ENCODE peak calls at places on chromosome 4, in eight cellular contexts. Q is IMR-90; P is ovary; K is fibroblast of mammary gland; I is CD8-positive, alpha-beta T cell; H is lower leg skin; D is HFFc6; B is H9. Y is an unnamed sample.
A peak's percentile ranks its signal among the peaks of the same experiment; 100 is the strongest.

GRCh38 chr4:71729856-71730255 is 54.0 kb downstream of the GC start:
- DNase-seq in P (no peak), I (no peak), D (no peak), K (no peak), H (no peak), Q (no peak), B (no peak), Y (no peak)

GRCh38 chr4:101345596-101346311 is 1.6 kb downstream of the PPP3CA start:
- DNase-seq in H (peak; percentile 23), B (peak; percentile 42), D (peak; percentile 36), Q (peak; percentile 39), I (peak; percentile 68), P (peak; percentile 76), K (peak; percentile 43), Y (peak; percentile 69)

GRCh38 chr4:161581262-161581661 is 582.5 kb downstream of the FSTL5 start:
- DNase-seq in K (no peak), P (no peak), Q (no peak), H (no peak), D (no peak), I (no peak), B (no peak), Y (no peak)

GRCh38 chr4:173217727-173218126 is 49.1 kb downstream of the GALNT7 start:
- DNase-seq in I (no peak), B (no peak), Q (peak; percentile 83), K (peak; percentile 33), P (no peak), D (no peak), H (no peak), Y (no peak)

GRCh38 chr4:81412941-81413488 is 58.7 kb downstream of the RASGEF1B start:
- DNase-seq in Q (no peak), B (no peak), I (no peak), D (no peak), K (no peak), H (no peak), P (no peak), Y (no peak)

GRCh38 chr4:15336410-15337184 is 91.2 kb upstream of the C1QTNF7 start:
- DNase-seq in D (peak; percentile 28), I (no peak), K (peak; percentile 89), H (no peak), P (no peak), Q (peak; percentile 92), B (peak; percentile 42), Y (no peak)

GRCh38 chr4:105265689-105266088 is 119.0 kb downstream of the TET2 start:
- DNase-seq in I (no peak), H (no peak), B (no peak), K (no peak), D (no peak), P (no peak), Q (no peak), Y (no peak)

GRCh38 chr4:128256539-128256938 is 31.1 kb downstream of the PGRMC2 start:
- DNase-seq in D (no peak), H (no peak), Q (no peak), K (no peak), I (no peak), P (no peak), B (no peak), Y (no peak)

GRCh38 chr4:144171697-144172096 is 31.2 kb upstream of the GYPA start:
- DNase-seq in P (no peak), H (no peak), K (no peak), B (no peak), D (no peak), Q (no peak), I (no peak), Y (no peak)

GRCh38 chr4:61507091-61507490 is 307.0 kb downstream of the ADGRL3 start:
- DNase-seq in D (no peak), Q (no peak), P (no peak), B (no peak), H (no peak), K (no peak), I (no peak), Y (no peak)

GRCh38 chr4:143539670-143540023 is 26.1 kb downstream of the SMARCA5 start:
- DNase-seq in I (no peak), K (no peak), D (no peak), B (no peak), H (no peak), P (no peak), Q (no peak), Y (no peak)

GRCh38 chr4:145481164-145481941 is at the start of gene SMAD1:
- DNase-seq in K (peak; percentile 77), B (peak; percentile 69), H (peak; percentile 80), I (no peak), D (peak; percentile 88), P (peak; percentile 74), Q (peak; percentile 82), Y (peak; percentile 36)

GRCh38 chr4:42167709-42168108 is 15.3 kb upstream of the BEND4 start:
- DNase-seq in B (no peak), K (no peak), D (no peak), H (no peak), I (no peak), P (no peak), Q (no peak), Y (no peak)

GRCh38 chr4:185721949-185722316 is 90.1 kb downstream of the SORBS2 start:
- DNase-seq in B (no peak), K (peak; percentile 74), D (no peak), P (no peak), Q (no peak), H (no peak), I (no peak), Y (no peak)

GRCh38 chr4:115851918-115852766 is 738.7 kb upstream of the NDST4 start:
- DNase-seq in Q (no peak), B (peak; percentile 73), I (no peak), K (peak; percentile 22), H (no peak), P (no peak), D (no peak), Y (no peak)
- TF ChIP-seq CTCF in Q (no peak), B (peak; percentile 80), I (no peak), K (peak; percentile 28), H (no peak), P (no peak), D (no peak), Y (no peak)

DNA sequence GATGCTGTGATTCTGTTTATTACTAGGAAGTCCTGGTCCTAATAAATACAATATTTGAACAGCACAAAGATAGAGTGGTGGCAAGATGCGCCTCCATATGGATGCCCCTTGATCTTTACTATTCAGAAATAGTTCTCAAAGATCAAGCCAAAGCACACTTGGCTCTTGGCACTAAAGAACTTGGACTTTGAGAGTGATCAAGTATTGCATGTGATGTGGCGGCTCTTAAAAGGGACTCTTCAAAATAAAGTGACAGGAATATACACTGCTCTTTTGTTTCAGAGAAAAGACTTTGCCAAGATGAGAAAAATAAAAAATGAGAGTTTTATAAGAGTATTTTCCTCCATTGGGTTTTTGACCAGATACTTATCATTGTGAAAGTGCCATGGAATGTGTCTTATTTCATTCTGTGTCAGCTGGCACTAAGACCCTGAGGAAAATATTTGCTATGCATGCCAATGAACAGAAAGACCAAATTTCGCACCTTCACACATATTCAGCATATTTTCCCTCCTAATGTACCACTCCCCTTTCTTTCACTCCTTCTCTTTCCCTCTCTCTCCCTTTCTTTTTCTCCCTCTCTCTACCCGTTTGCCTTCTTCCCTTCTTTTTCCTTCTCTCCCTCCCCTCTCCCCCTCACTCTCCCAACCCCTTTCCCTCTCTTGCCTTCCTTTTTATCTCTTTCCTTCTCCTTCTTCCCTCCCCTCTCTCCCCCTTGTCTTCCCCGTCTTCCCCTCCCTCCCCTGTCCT is 35.1 kb downstream of the ARHGAP24 start:
- DNase-seq in D (no peak), K (no peak), I (no peak), P (no peak), Q (no peak), B (no peak), H (no peak), Y (no peak)
- TF ChIP-seq CTCF in D (no peak), K (no peak), I (no peak), P (no peak), Q (no peak), B (no peak), H (no peak), Y (no peak)

DNA sequence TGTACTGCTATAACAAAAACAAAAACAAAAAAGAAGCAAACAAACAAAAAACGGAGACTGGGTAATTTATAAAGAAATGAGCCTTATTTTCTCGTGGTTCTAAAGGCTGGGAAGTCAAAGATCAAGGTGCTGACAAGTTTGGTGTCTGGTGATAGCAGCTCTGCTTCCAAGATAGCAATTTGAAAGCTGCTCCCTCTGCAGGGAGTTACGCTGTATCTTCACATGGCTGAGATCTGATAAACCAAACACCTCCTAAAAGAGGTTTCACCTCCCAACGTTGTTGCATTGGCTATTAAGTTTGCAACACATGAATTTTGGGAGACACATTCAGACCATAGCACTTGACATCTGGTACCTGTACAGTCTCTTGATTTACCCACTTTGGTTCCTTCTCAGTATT is 854.2 kb downstream of the CENPC start:
- DNase-seq in P (no peak), D (no peak), B (peak; percentile 31), Q (no peak), H (no peak), I (no peak), K (no peak), Y (no peak)
- TF ChIP-seq CTCF in P (no peak), D (no peak), B (peak; percentile 50), Q (no peak), H (no peak), I (no peak), K (no peak), Y (no peak)

GRCh38 chr4:113447695-113448265 is 313.8 kb downstream of the CAMK2D start:
- DNase-seq in K (no peak), Q (no peak), H (no peak), D (no peak), P (no peak), B (no peak), I (no peak), Y (no peak)
- TF ChIP-seq CTCF in K (no peak), Q (no peak), H (no peak), D (no peak), P (no peak), B (no peak), I (no peak), Y (no peak)

GRCh38 chr4:79863333-79863732 is 209.7 kb downstream of the ANTXR2 start:
- DNase-seq in B (no peak), Q (no peak), K (no peak), P (no peak), H (no peak), D (no peak), I (no peak), Y (no peak)

GRCh38 chr4:79862842-79863241 is 210.2 kb downstream of the ANTXR2 start:
- DNase-seq in P (no peak), Q (no peak), B (no peak), H (no peak), D (no peak), K (no peak), I (no peak), Y (no peak)

GRCh38 chr4:79869597-79870336 is 203.3 kb downstream of the ANTXR2 start:
- DNase-seq in D (no peak), P (no peak), H (no peak), I (no peak), K (no peak), Q (no peak), B (no peak), Y (no peak)

GRCh38 chr4:79865253-79865652 is 207.8 kb downstream of the ANTXR2 start:
- DNase-seq in Q (peak; percentile 73), B (no peak), H (no peak), K (peak; percentile 61), I (no peak), D (peak; percentile 28), P (no peak), Y (no peak)

GRCh38 chr4:79864470-79865190 is 208.4 kb downstream of the ANTXR2 start:
- DNase-seq in Q (peak; percentile 4), I (peak; percentile 10), K (no peak), P (no peak), B (no peak), D (no peak), H (no peak), Y (no peak)
- TF ChIP-seq CTCF in Q (no peak), I (no peak), K (no peak), P (no peak), B (no peak), D (no peak), H (no peak), Y (no peak)